ENCODE peak calls at places on chromosomes 16 and 17, in four cellular contexts. One of them, this sample, is unnamed.

GRCh38 chr17:32755045-32755805 is 121.7 kb downstream of the MYO1D start:
- DNase-seq in K562: peak; percentile 51
- DNase-seq in A549: peak; percentile 55
- DNase-seq in GM12878: no peak
- DNase-seq in this sample: peak; percentile 69

GRCh38 chr17:32862940-32863339 is 14.0 kb downstream of the MYO1D start:
- DNase-seq in K562: no peak
- DNase-seq in A549: no peak
- DNase-seq in GM12878: no peak
- DNase-seq in this sample: no peak

GRCh38 chr16:86819523-86819887 is 241.2 kb downstream of the FOXL1 start:
- DNase-seq in K562: no peak
- DNase-seq in A549: no peak
- DNase-seq in GM12878: no peak
- DNase-seq in this sample: no peak

GRCh38 chr17:8965394-8966168 is at the start of gene PIK3R5:
- DNase-seq in K562: peak; percentile 54
- DNase-seq in A549: no peak
- DNase-seq in GM12878: no peak
- DNase-seq in this sample: no peak

GRCh38 chr17:71378036-71378435 is 742.8 kb upstream of the SOX9 start:
- DNase-seq in K562: no peak
- DNase-seq in A549: no peak
- DNase-seq in GM12878: no peak
- DNase-seq in this sample: no peak

GRCh38 chr17:1298616-1299015 is 19.2 kb downstream of the TRARG1 start:
- DNase-seq in K562: no peak
- DNase-seq in A549: no peak
- DNase-seq in GM12878: no peak
- DNase-seq in this sample: no peak

GRCh38 chr17:77304051-77304745 is 163.4 kb downstream of the SEC14L1 start:
- DNase-seq in K562: no peak
- DNase-seq in A549: no peak
- DNase-seq in GM12878: no peak
- DNase-seq in this sample: no peak

GRCh38 chr17:7703584-7704574 is 1.1 kb upstream of the EFNB3 start:
- DNase-seq in K562: peak; percentile 36
- DNase-seq in A549: peak; percentile 34
- DNase-seq in GM12878: no peak
- DNase-seq in this sample: peak; percentile 18

GRCh38 chr16:57538235-57538711 is 1.9 kb upstream of the CCDC102A start:
- DNase-seq in K562: no peak
- DNase-seq in A549: no peak
- DNase-seq in GM12878: no peak
- DNase-seq in this sample: no peak

GRCh38 chr16:69017036-69017783 is 88.2 kb upstream of the HAS3 start:
- DNase-seq in K562: peak; percentile 11
- DNase-seq in A549: peak; percentile 56
- DNase-seq in GM12878: no peak
- DNase-seq in this sample: no peak

GRCh38 chr17:82489117-82489516 is 30.4 kb upstream of the FOXK2 start:
- DNase-seq in K562: no peak
- DNase-seq in A549: no peak
- DNase-seq in GM12878: no peak
- DNase-seq in this sample: no peak

GRCh38 chr16:84730406-84731106 is 30.8 kb downstream of the USP10 start:
- DNase-seq in K562: peak; percentile 78
- DNase-seq in A549: peak; percentile 82
- DNase-seq in GM12878: no peak
- DNase-seq in this sample: peak; percentile 74

DNA sequence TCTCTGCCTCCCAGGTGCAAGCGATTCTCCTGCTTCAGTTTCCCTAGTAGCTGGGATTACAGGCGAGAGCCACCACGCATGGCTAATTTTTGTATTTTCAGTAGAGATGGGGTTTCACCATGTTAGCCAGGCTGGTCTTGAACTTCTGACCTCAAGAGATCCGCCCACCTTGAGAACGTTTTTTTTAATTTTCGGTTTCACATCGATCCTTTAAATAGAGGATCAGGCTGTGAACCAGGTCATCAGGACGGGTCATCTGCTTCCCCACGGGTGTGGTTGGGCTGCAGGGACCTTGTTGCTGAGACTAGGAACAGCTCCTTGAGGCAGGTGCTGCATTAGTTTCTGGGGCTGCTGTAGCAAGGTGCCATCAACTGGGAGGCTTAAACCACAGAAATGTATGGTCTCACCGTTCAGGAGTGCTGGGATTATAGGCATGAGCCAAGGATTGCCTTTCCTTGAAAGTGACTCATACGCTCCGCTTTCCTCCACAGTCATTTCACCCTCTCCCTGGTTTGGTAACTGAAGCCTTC is 7.9 kb upstream of the NAGPA start:
- DNase-seq in K562: no peak
- DNase-seq in A549: no peak
- DNase-seq in GM12878: peak; percentile 41
- DNase-seq in this sample: no peak
- TF ChIP-seq HDAC2 in K562: no peak
- TF ChIP-seq HDAC2 in A549: no peak
- TF ChIP-seq HDAC2 in GM12878: no peak
- TF ChIP-seq HDAC2 in this sample: no peak

GRCh38 chr16:70635356-70636016 is 10.9 kb upstream of the IL34 start:
- DNase-seq in K562: no peak
- DNase-seq in A549: no peak
- DNase-seq in GM12878: no peak
- DNase-seq in this sample: no peak
- TF ChIP-seq MYC in K562: no peak
- TF ChIP-seq MYC in A549: no peak
- TF ChIP-seq MYC in GM12878: no peak
- TF ChIP-seq MYC in this sample: no peak

DNA sequence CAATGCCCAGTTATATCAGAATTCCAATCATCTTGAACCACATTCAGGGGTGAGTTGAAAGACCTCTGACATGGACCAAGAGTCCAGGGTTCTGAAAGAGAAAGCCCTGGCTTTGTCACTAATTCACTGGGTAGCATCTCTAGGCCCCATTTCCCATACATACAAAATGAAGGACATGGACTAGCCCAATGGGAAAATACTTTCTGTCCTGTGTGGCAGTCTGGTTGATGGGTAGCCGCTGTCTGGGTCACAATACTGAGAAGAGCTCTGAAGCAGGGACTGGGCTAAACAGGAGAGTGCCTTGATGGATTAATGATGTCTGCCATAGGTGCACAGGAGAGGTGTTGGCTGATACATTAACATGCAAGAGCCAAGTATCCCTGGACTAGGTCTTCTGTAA is 214.3 kb downstream of the RAB11FIP4 start:
- DNase-seq in K562: no peak
- DNase-seq in A549: no peak
- DNase-seq in GM12878: no peak
- DNase-seq in this sample: no peak
- TF ChIP-seq HDAC2 in K562: no peak
- TF ChIP-seq HDAC2 in A549: no peak
- TF ChIP-seq HDAC2 in GM12878: no peak
- TF ChIP-seq HDAC2 in this sample: no peak

DNA sequence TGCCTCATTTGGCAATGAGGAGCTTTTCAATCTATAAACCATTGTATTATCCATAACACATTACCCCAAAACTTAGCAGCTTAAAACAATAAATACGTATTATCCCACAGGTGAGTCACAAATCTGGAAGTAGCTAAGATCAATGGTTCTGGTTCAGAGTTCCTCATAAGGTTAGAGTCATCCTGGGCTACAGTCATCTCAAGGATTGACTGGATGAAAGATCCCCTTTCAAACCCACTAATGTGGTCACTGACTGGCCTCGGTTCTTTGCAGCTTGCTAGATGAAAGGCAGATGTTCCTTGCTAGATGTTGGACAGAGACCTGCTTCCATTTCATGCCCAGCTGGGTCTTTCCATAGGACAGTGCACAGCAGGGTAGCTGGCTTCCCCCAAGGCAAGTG is 8.1 kb upstream of the PHAF1 start:
- DNase-seq in K562: no peak
- DNase-seq in A549: no peak
- DNase-seq in GM12878: no peak
- DNase-seq in this sample: no peak
- TF ChIP-seq MYC in K562: no peak
- TF ChIP-seq MYC in A549: no peak
- TF ChIP-seq MYC in GM12878: no peak
- TF ChIP-seq MYC in this sample: no peak

GRCh38 chr17:35359396-35359795 is 14.0 kb downstream of the SLFN11 start:
- DNase-seq in K562: no peak
- DNase-seq in A549: no peak
- DNase-seq in GM12878: no peak
- DNase-seq in this sample: no peak

DNA sequence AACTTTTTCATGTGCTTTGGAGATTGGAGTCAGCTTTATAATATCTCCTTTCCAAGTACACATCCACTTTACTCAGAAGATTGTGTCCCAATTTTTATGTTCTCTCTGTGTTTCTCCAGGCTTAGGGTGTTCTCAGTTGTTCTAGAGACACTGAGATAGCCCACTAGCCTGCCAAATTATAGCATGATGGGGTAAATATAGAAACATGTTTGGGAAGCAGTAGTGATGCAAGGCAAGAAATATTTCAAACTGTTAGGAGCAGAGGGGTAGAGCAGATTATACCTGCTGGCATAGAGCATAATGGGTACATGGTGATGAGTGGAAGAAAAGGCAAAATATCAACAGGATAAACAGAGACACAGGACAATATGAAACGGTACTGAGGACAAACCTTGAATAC is 12.4 kb downstream of the SLFN11 start:
- DNase-seq in K562: no peak
- DNase-seq in A549: no peak
- DNase-seq in GM12878: no peak
- DNase-seq in this sample: no peak
- TF ChIP-seq HDAC2 in K562: no peak
- TF ChIP-seq HDAC2 in A549: no peak
- TF ChIP-seq HDAC2 in GM12878: no peak
- TF ChIP-seq HDAC2 in this sample: no peak

DNA sequence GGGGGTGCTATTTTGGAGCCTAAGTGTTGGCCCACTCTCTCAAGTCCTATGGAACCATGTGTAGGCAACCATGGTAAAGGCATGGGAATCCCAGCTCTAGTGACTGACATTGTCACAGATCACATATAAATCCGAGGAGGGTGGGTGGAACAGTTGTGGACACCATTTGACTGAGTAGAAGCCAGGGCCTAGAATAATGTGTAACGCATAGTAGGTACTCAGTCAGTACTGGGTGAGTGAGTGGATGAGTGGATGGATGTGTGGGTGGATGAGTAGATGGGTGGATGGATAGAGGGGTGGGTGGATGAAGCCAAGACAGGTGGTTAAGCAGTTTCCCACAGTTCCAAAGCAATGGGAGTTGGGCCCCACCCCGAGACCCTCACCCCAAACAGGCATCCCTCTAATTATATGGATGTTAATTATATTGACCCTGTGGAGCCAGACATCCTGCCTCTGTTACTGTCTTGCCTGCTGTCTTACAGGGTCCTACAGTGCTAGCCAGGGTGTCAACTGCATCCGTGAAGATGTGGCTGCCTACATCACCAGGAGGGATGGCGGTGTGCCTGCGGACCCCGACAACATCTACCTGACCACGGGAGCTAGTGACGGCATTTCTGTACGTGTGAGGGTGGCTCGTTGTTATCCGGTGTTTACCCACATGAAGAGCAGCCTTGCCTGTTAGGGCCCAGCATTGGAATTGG is 22.3 kb downstream of the GPT2 start:
- DNase-seq in K562: no peak
- DNase-seq in A549: no peak
- DNase-seq in GM12878: no peak
- DNase-seq in this sample: no peak
- TF ChIP-seq MYC in K562: no peak
- TF ChIP-seq MYC in A549: no peak
- TF ChIP-seq MYC in GM12878: no peak
- TF ChIP-seq MYC in this sample: no peak

DNA sequence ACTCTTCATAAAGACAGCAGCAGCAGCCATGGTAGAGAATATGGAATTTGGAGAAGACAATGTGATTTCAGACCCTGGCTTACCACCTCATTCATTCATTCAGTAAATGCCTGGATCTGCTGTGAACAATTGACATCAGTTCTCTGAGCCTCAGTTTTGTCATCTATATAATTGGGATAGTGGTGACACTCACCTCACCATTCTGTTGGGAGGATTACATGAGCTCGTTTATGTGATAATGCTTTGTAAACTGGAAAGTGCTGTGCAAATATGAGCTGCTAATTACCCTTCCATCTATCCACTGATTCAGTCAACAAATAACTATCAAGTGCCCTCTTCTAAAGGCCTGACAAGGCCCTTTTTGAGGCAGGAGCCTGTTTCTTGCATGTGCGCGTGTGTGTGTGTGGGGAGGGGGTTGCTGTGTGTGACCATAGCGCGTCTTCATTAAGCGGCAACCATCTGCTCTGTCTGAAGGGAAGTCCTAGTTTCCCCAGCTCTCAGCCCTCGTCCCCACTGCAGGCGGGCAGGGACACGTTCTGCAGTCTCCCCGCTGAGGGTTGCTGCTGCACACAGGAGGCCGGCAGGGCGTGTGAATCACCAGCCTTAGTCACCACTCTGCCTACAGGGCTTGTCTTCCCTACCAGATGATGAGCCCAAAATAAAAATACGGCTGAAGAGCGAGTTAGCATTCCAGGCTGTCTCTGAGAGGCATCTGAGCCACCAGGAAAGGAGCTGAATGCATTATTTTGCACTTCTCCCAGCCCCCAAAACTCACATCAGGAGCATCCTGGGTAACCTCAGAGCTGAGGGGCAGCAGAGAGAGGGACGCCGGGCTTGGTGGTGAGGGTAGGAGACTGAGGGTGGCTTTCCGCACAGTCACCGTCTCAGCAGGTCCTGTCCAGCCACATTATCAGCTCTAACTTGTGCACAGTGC is 19.9 kb downstream of the ARL4D start:
- DNase-seq in K562: peak; percentile 21
- DNase-seq in A549: peak; percentile 97
- DNase-seq in GM12878: no peak
- DNase-seq in this sample: peak; percentile 56
- TF ChIP-seq HDAC2 in K562: no peak
- TF ChIP-seq HDAC2 in A549: no peak
- TF ChIP-seq HDAC2 in GM12878: no peak
- TF ChIP-seq HDAC2 in this sample: no peak

DNA sequence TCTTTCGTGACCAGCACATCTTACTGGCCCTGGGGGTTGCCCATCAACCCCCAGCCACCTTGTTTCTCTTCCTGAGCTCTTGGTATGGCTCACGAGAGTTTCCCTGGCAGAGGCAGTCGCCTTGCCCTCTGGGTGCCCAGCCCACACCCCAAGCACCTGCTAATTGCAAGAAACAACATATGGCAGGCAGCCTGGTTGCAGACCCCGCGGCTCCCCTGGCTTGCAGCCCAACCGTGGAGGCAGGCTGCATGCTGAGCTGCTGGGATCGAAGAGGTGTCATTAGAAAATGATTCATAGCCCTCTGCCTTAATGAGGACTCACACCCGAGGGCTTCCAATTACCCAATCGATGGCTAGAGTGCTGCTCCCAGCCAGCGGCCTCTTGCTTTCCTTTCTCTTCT is 115.7 kb downstream of the TMEM114 start:
- DNase-seq in K562: no peak
- DNase-seq in A549: no peak
- DNase-seq in GM12878: no peak
- DNase-seq in this sample: no peak
- TF ChIP-seq MYC in K562: no peak
- TF ChIP-seq MYC in A549: no peak
- TF ChIP-seq MYC in GM12878: no peak
- TF ChIP-seq MYC in this sample: no peak